ENCODE peak calls at places on chromosome 21, in eight cellular contexts. K is progenitor cell of endocrine pancreas, I is bronchial epithelial cell, B is AG09309, F is PC-9, U is mesothelial cell of epicardium, N is heart left ventricle, H is glutamatergic neuron. P is an unnamed sample.

GRCh38 chr21:42187976-42188653 is 30.8 kb upstream of the ABCG1 start:
- DNase-seq in K (no peak), I (no peak), B (no peak), F (no peak), U (no peak), N (peak; percentile 44), H (no peak), P (no peak)

GRCh38 chr21:31460985-31461384 is 116.9 kb upstream of the TIAM1 start:
- DNase-seq in K (no peak), I (no peak), B (no peak), F (no peak), U (no peak), N (no peak), H (no peak), P (no peak)

GRCh38 chr21:40051801-40052200 is 184.6 kb downstream of the PCP4 start:
- DNase-seq in K (no peak), I (no peak), B (no peak), F (no peak), U (no peak), N (no peak), H (no peak), P (no peak)

GRCh38 chr21:35159881-35160280 is 110.8 kb upstream of the RUNX1 start:
- DNase-seq in K (no peak), I (peak; percentile 93), B (no peak), F (no peak), U (no peak), N (no peak), H (no peak), P (no peak)

GRCh38 chr21:39911286-39911685 is 44.0 kb downstream of the PCP4 start:
- DNase-seq in K (no peak), I (no peak), B (no peak), F (no peak), U (no peak), N (no peak), H (no peak), P (no peak)

GRCh38 chr21:31888936-31889371 is 16.1 kb downstream of the HUNK start:
- DNase-seq in K (no peak), I (peak; percentile 74), B (no peak), F (no peak), U (no peak), N (no peak), H (no peak), P (no peak)

GRCh38 chr21:35189077-35189863 is 140.2 kb upstream of the RUNX1 start:
- DNase-seq in K (no peak), I (no peak), B (peak; percentile 84), F (no peak), U (no peak), N (no peak), H (no peak), P (no peak)

GRCh38 chr21:40278345-40278744 is 411.1 kb downstream of the PCP4 start:
- DNase-seq in K (no peak), I (peak; percentile 76), B (no peak), F (no peak), U (no peak), N (no peak), H (no peak), P (no peak)

GRCh38 chr21:27192286-27192685 is 225.4 kb upstream of the ADAMTS5 start:
- DNase-seq in K (no peak), I (no peak), B (no peak), F (no peak), U (no peak), N (no peak), H (no peak), P (no peak)

GRCh38 chr21:25127007-25127406 is 480.3 kb downstream of the MRPL39 start:
- DNase-seq in K (no peak), I (no peak), B (no peak), F (no peak), U (no peak), N (no peak), H (no peak), P (no peak)

GRCh38 chr21:15486460-15487241 is 243.1 kb upstream of the USP25 start:
- DNase-seq in K (no peak), I (no peak), B (no peak), F (no peak), U (no peak), N (no peak), H (no peak), P (no peak)

GRCh38 chr21:15480160-15480559 is 249.6 kb upstream of the USP25 start:
- DNase-seq in K (no peak), I (no peak), B (no peak), F (no peak), U (no peak), N (no peak), H (no peak), P (no peak)

DNA sequence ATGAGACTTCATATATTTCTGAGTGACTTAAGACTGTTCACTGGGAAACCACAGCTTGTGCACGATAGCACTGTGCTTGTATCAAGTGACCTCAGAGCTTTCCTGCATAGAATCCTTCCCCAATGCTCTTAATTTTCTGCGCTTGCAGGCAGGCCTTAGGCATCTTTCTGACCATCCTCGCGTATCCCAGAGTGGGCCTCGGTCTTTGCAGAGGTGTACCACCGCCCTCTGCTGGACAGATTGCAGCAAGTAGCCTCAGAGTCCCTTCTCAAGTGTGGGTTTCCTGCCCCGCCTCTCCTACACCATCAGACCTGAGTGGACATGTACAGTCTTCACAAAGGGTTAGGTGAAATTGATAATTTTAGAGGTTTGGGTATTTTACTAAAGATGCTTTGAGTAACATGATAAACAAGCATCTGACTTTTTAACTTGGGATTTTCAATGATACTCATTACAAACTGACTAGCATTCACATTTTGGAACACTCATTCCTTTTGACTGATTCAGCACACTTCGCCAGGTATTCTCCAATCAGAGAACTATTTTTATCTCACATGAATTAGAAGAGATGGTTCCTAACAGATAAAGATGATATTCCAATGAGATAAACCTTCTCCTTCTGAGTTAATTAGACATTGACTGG is 246.5 kb upstream of the USP25 start:
- DNase-seq in K (peak; percentile 80), I (peak; percentile 81), B (peak; percentile 59), F (peak; percentile 78), U (peak; percentile 89), N (peak; percentile 91), H (peak; percentile 91), P (peak; percentile 92)
- TF ChIP-seq CTCF in K (peak; percentile 96), I (peak; percentile 93), B (peak; percentile 94), F (peak; percentile 91), U (peak; percentile 87), N (peak; percentile 90), H (peak; percentile 91), P (peak; percentile 95)

GRCh38 chr21:44755227-44755626 is 43.9 kb upstream of the TSPEAR start:
- DNase-seq in K (no peak), I (peak; percentile 14), B (no peak), F (no peak), U (no peak), N (no peak), H (no peak), P (no peak)
- TF ChIP-seq CTCF in K (no peak), I (peak; percentile 24), B (peak; percentile 23), F (peak; percentile 45), U (no peak), N (no peak), H (no peak), P (no peak)

GRCh38 chr21:38242036-38242435 is 14.8 kb upstream of the KCNJ15 start:
- DNase-seq in K (no peak), I (no peak), B (no peak), F (no peak), U (no peak), N (no peak), H (no peak), P (no peak)

GRCh38 chr21:38241029-38241740 is 15.6 kb upstream of the KCNJ15 start:
- DNase-seq in K (no peak), I (no peak), B (peak; percentile 46), F (no peak), U (no peak), N (peak; percentile 42), H (no peak), P (no peak)

GRCh38 chr21:38234395-38235142 is 22.2 kb upstream of the KCNJ15 start:
- DNase-seq in K (no peak), I (peak; percentile 97), B (no peak), F (peak; percentile 4), U (no peak), N (no peak), H (no peak), P (no peak)

GRCh38 chr21:38240121-38240520 is 16.7 kb upstream of the KCNJ15 start:
- DNase-seq in K (no peak), I (no peak), B (no peak), F (no peak), U (no peak), N (no peak), H (no peak), P (no peak)

DNA sequence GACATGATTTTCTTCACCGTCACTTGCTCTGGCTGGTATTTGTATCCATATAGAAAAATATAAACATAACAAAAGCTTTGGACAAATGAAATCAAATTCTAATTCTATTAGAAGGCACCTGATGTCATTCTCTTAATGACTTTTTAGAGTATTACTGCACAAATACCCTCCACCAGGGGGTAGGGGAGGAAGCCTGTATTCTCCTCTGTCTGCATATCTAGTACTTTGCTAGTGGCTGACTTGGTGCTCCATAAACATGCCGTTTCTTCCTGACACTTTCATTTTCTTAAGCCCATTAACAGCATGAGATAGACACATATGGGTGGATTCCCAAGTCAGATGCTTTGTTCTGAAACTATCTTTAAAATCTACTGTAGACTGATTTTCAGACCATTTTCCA is 20.6 kb upstream of the KCNJ15 start:
- DNase-seq in K (no peak), I (peak; percentile 49), B (no peak), F (no peak), U (no peak), N (no peak), H (no peak), P (no peak)
- TF ChIP-seq CTCF in K (peak; percentile 26), I (peak; percentile 41), B (peak; percentile 29), F (no peak), U (no peak), N (no peak), H (no peak), P (peak; percentile 39)

GRCh38 chr21:43825936-43826622 is 36.7 kb downstream of the RRP1 start:
- DNase-seq in K (no peak), I (no peak), B (no peak), F (peak; percentile 22), U (no peak), N (no peak), H (no peak), P (no peak)
- TF ChIP-seq CTCF in K (peak; percentile 29), I (peak; percentile 18), B (peak; percentile 13), F (peak; percentile 41), U (no peak), N (no peak), H (no peak), P (peak; percentile 38)

DNA sequence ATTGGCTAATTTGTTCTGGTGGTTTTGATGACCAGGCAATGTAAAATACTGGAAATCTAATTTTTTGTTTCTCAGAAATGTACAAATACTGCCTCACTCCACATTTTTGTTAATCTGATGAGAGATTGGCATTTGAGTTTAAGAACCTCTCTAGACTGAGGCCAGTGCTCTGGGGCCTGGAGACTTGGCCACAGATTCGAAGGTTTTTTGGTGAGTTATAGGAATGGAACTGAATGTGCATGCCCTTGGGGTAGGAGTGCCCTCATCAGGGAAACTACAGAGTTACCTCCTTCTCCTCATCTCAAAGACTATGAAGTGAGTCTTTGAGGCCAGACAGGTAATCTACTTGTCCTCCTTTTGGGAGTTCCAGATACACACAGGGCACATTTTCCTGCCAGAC is 347.9 kb downstream of the LTN1 start:
- DNase-seq in K (no peak), I (peak; percentile 75), B (no peak), F (no peak), U (no peak), N (no peak), H (no peak), P (no peak)
- TF ChIP-seq CTCF in K (no peak), I (no peak), B (no peak), F (no peak), U (no peak), N (no peak), H (no peak), P (no peak)

GRCh38 chr21:38742580-38743260 is 63.0 kb upstream of the ETS2 start:
- DNase-seq in K (no peak), I (no peak), B (no peak), F (no peak), U (no peak), N (no peak), H (no peak), P (no peak)
- TF ChIP-seq CTCF in K (no peak), I (no peak), B (no peak), F (no peak), U (no peak), N (no peak), H (no peak), P (no peak)

P was measured in neural crest cell.